ENCODE peak calls at places on chromosomes 4 and X, in eight cellular contexts. One of them, this sample, is unnamed.

GRCh38 chrX:97039363-97040029 is 155.8 kb downstream of the RPA4 start:
- DNase-seq in uterus: no peak
- DNase-seq in H54: no peak
- DNase-seq in heart left ventricle: peak; percentile 66
- DNase-seq in sigmoid colon: peak; percentile 57
- DNase-seq in GM12878: peak; percentile 61
- DNase-seq in GM12891: no peak
- DNase-seq in testis: peak; percentile 41
- DNase-seq in this sample: no peak

GRCh38 chrX:123835661-123836371 is 24.0 kb upstream of the XIAP start:
- DNase-seq in uterus: no peak
- DNase-seq in H54: peak; percentile 38
- DNase-seq in heart left ventricle: no peak
- DNase-seq in sigmoid colon: no peak
- DNase-seq in GM12878: no peak
- DNase-seq in GM12891: no peak
- DNase-seq in testis: no peak
- DNase-seq in this sample: no peak

GRCh38 chr4:98566491-98567008 is 91.9 kb downstream of the TSPAN5 start:
- DNase-seq in uterus: no peak
- DNase-seq in H54: no peak
- DNase-seq in heart left ventricle: peak; percentile 34
- DNase-seq in sigmoid colon: peak; percentile 66
- DNase-seq in GM12878: no peak
- DNase-seq in GM12891: no peak
- DNase-seq in testis: no peak
- DNase-seq in this sample: no peak

GRCh38 chrX:36913551-36913950 is 94.6 kb upstream of the FAM47C start:
- DNase-seq in uterus: no peak
- DNase-seq in H54: no peak
- DNase-seq in heart left ventricle: no peak
- DNase-seq in sigmoid colon: no peak
- DNase-seq in GM12878: no peak
- DNase-seq in GM12891: no peak
- DNase-seq in testis: no peak
- DNase-seq in this sample: no peak

GRCh38 chr4:174686826-174687225 is 142.2 kb downstream of the GLRA3 start:
- DNase-seq in uterus: no peak
- DNase-seq in H54: no peak
- DNase-seq in heart left ventricle: no peak
- DNase-seq in sigmoid colon: no peak
- DNase-seq in GM12878: no peak
- DNase-seq in GM12891: no peak
- DNase-seq in testis: no peak
- DNase-seq in this sample: no peak

GRCh38 chr4:94577136-94577535 is 125.4 kb downstream of the PDLIM5 start:
- DNase-seq in uterus: peak; percentile 62
- DNase-seq in H54: no peak
- DNase-seq in heart left ventricle: peak; percentile 64
- DNase-seq in sigmoid colon: peak; percentile 71
- DNase-seq in GM12878: no peak
- DNase-seq in GM12891: no peak
- DNase-seq in testis: peak; percentile 53
- DNase-seq in this sample: no peak

GRCh38 chr4:100062921-100063320 is 112.8 kb upstream of the H2AZ1 start:
- DNase-seq in uterus: no peak
- DNase-seq in H54: no peak
- DNase-seq in heart left ventricle: no peak
- DNase-seq in sigmoid colon: no peak
- DNase-seq in GM12878: no peak
- DNase-seq in GM12891: no peak
- DNase-seq in testis: no peak
- DNase-seq in this sample: no peak

GRCh38 chr4:1244978-1245471 is 3.9 kb downstream of the CTBP1 start:
- DNase-seq in uterus: no peak
- DNase-seq in H54: no peak
- DNase-seq in heart left ventricle: no peak
- DNase-seq in sigmoid colon: no peak
- DNase-seq in GM12878: no peak
- DNase-seq in GM12891: no peak
- DNase-seq in testis: peak; percentile 14
- DNase-seq in this sample: no peak

GRCh38 chr4:109113511-109113910 is 188.9 kb downstream of the COL25A1 start:
- DNase-seq in uterus: no peak
- DNase-seq in H54: no peak
- DNase-seq in heart left ventricle: no peak
- DNase-seq in sigmoid colon: no peak
- DNase-seq in GM12878: no peak
- DNase-seq in GM12891: no peak
- DNase-seq in testis: no peak
- DNase-seq in this sample: no peak

GRCh38 chr4:87529187-87529586 is at the start of gene SPARCL1:
- DNase-seq in uterus: peak; percentile 57
- DNase-seq in H54: no peak
- DNase-seq in heart left ventricle: peak; percentile 37
- DNase-seq in sigmoid colon: peak; percentile 86
- DNase-seq in GM12878: no peak
- DNase-seq in GM12891: no peak
- DNase-seq in testis: peak; percentile 62
- DNase-seq in this sample: no peak

GRCh38 chrX:261167-261857 is 19.9 kb upstream of the PLCXD1 start:
- DNase-seq in uterus: no peak
- DNase-seq in H54: no peak
- DNase-seq in heart left ventricle: no peak
- DNase-seq in sigmoid colon: peak; percentile 57
- DNase-seq in GM12878: no peak
- DNase-seq in GM12891: no peak
- DNase-seq in testis: no peak
- DNase-seq in this sample: no peak

GRCh38 chrX:110383414-110383813 is 24.8 kb downstream of the RTL9 start:
- DNase-seq in uterus: no peak
- DNase-seq in H54: no peak
- DNase-seq in heart left ventricle: no peak
- DNase-seq in sigmoid colon: no peak
- DNase-seq in GM12878: no peak
- DNase-seq in GM12891: no peak
- DNase-seq in testis: no peak
- DNase-seq in this sample: no peak

GRCh38 chr4:126890994-126891393 is 741.8 kb upstream of the INTU start:
- DNase-seq in uterus: no peak
- DNase-seq in H54: no peak
- DNase-seq in heart left ventricle: no peak
- DNase-seq in sigmoid colon: no peak
- DNase-seq in GM12878: no peak
- DNase-seq in GM12891: no peak
- DNase-seq in testis: no peak
- DNase-seq in this sample: no peak

GRCh38 chrX:8738588-8739189 is 6.8 kb upstream of the ANOS1 start:
- DNase-seq in uterus: no peak
- DNase-seq in H54: no peak
- DNase-seq in heart left ventricle: no peak
- DNase-seq in sigmoid colon: no peak
- DNase-seq in GM12878: no peak
- DNase-seq in GM12891: no peak
- DNase-seq in testis: peak; percentile 51
- DNase-seq in this sample: peak; percentile 3

GRCh38 chr4:90025248-90025647 is 101.9 kb upstream of the CCSER1 start:
- DNase-seq in uterus: no peak
- DNase-seq in H54: no peak
- DNase-seq in heart left ventricle: no peak
- DNase-seq in sigmoid colon: no peak
- DNase-seq in GM12878: no peak
- DNase-seq in GM12891: no peak
- DNase-seq in testis: no peak
- DNase-seq in this sample: no peak

GRCh38 chr4:182144621-182145359 is 98.4 kb upstream of the TENM3 start:
- DNase-seq in uterus: peak; percentile 13
- DNase-seq in H54: peak; percentile 20
- DNase-seq in heart left ventricle: no peak
- DNase-seq in sigmoid colon: no peak
- DNase-seq in GM12878: no peak
- DNase-seq in GM12891: peak; percentile 26
- DNase-seq in testis: peak; percentile 23
- DNase-seq in this sample: no peak

GRCh38 chrX:95762716-95763115 is 921.9 kb upstream of the DIAPH2 start:
- DNase-seq in uterus: no peak
- DNase-seq in H54: no peak
- DNase-seq in heart left ventricle: no peak
- DNase-seq in sigmoid colon: no peak
- DNase-seq in GM12878: no peak
- DNase-seq in GM12891: no peak
- DNase-seq in testis: no peak
- DNase-seq in this sample: no peak

GRCh38 chr4:70291341-70291740 is 43.4 kb upstream of the CABS1 start:
- DNase-seq in uterus: no peak
- DNase-seq in H54: no peak
- DNase-seq in heart left ventricle: no peak
- DNase-seq in sigmoid colon: no peak
- DNase-seq in GM12878: no peak
- DNase-seq in GM12891: no peak
- DNase-seq in testis: no peak
- DNase-seq in this sample: no peak

GRCh38 chr4:76059750-76060149 is 14.8 kb upstream of the ART3 start:
- DNase-seq in uterus: no peak
- DNase-seq in H54: no peak
- DNase-seq in heart left ventricle: no peak
- DNase-seq in sigmoid colon: no peak
- DNase-seq in GM12878: no peak
- DNase-seq in GM12891: no peak
- DNase-seq in testis: no peak
- DNase-seq in this sample: no peak

GRCh38 chr4:183721207-183722081 is 62.4 kb downstream of the TRAPPC11 start:
- DNase-seq in uterus: peak; percentile 45
- DNase-seq in H54: no peak
- DNase-seq in heart left ventricle: peak; percentile 82
- DNase-seq in sigmoid colon: no peak
- DNase-seq in GM12878: no peak
- DNase-seq in GM12891: peak; percentile 36
- DNase-seq in testis: peak; percentile 89
- DNase-seq in this sample: peak; percentile 74

GRCh38 chr4:37628977-37629609 is 57.1 kb downstream of the RELL1 start:
- DNase-seq in uterus: peak; percentile 52
- DNase-seq in H54: peak; percentile 49
- DNase-seq in heart left ventricle: no peak
- DNase-seq in sigmoid colon: peak; percentile 77
- DNase-seq in GM12878: no peak
- DNase-seq in GM12891: no peak
- DNase-seq in testis: no peak
- DNase-seq in this sample: peak; percentile 11

GRCh38 chr4:139872274-139872673 is 206.7 kb downstream of the MGST2 start:
- DNase-seq in uterus: no peak
- DNase-seq in H54: peak; percentile 23
- DNase-seq in heart left ventricle: no peak
- DNase-seq in sigmoid colon: no peak
- DNase-seq in GM12878: no peak
- DNase-seq in GM12891: no peak
- DNase-seq in testis: no peak
- DNase-seq in this sample: no peak

GRCh38 chr4:177066746-177067145 is 242.9 kb upstream of the NEIL3 start:
- DNase-seq in uterus: no peak
- DNase-seq in H54: no peak
- DNase-seq in heart left ventricle: no peak
- DNase-seq in sigmoid colon: no peak
- DNase-seq in GM12878: no peak
- DNase-seq in GM12891: no peak
- DNase-seq in testis: no peak
- DNase-seq in this sample: no peak

GRCh38 chr4:108049406-108049805 is 59.7 kb downstream of the HADH start:
- DNase-seq in uterus: no peak
- DNase-seq in H54: no peak
- DNase-seq in heart left ventricle: no peak
- DNase-seq in sigmoid colon: no peak
- DNase-seq in GM12878: no peak
- DNase-seq in GM12891: no peak
- DNase-seq in testis: no peak
- DNase-seq in this sample: no peak

GRCh38 chr4:8163436-8164193 is 5.0 kb upstream of the ABLIM2 start:
- DNase-seq in uterus: no peak
- DNase-seq in H54: no peak
- DNase-seq in heart left ventricle: no peak
- DNase-seq in sigmoid colon: no peak
- DNase-seq in GM12878: no peak
- DNase-seq in GM12891: no peak
- DNase-seq in testis: no peak
- DNase-seq in this sample: no peak
- TF ChIP-seq POLR2A in uterus: no peak
- TF ChIP-seq POLR2A in H54: no peak
- TF ChIP-seq POLR2A in heart left ventricle: no peak
- TF ChIP-seq POLR2A in sigmoid colon: no peak
- TF ChIP-seq POLR2A in GM12878: no peak
- TF ChIP-seq POLR2A in GM12891: no peak
- TF ChIP-seq POLR2A in testis: no peak
- TF ChIP-seq POLR2A in this sample: no peak

DNA sequence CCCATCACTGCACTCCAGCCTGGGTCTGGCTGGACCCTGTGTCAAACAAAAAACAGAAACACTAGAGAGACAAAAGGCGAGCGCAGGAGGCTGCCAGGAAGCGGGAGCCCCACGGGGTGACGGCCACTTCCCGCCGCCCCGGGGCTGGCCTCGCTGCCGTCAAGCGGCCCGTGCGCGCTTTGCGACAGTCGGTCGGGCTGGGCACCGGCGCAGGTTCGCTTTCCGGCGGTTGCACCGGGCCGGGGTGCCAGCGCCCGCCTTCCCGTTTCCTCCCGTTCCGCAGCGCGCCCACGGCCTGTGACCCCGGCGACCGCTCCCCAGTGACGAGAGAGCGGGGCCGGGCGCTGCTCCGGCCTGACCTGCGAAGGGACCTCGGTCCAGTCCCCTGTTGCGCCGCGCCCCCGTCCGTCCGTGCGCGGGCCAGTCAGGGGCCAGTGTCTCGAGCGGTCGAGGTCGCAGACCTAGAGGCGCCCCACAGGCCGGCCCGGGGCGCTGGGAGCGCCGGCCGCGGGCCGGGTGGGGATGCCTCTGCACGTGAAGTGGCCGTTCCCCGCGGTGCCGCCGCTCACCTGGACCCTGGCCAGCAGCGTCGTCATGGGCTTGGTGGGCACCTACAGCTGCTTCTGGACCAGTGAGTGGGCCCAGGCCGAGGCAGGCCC is at the start of gene TAFAZZIN:
- DNase-seq in uterus: peak; percentile 73
- DNase-seq in H54: peak; percentile 48
- DNase-seq in heart left ventricle: peak; percentile 86
- DNase-seq in sigmoid colon: peak; percentile 89
- DNase-seq in GM12878: no peak
- DNase-seq in GM12891: peak; percentile 81
- DNase-seq in testis: peak; percentile 58
- DNase-seq in this sample: peak; percentile 87
- TF ChIP-seq POLR2A in uterus: peak; percentile 71
- TF ChIP-seq POLR2A in H54: peak; percentile 76
- TF ChIP-seq POLR2A in heart left ventricle: no peak
- TF ChIP-seq POLR2A in sigmoid colon: peak; percentile 38
- TF ChIP-seq POLR2A in GM12878: peak; percentile 82
- TF ChIP-seq POLR2A in GM12891: peak; percentile 83
- TF ChIP-seq POLR2A in testis: no peak
- TF ChIP-seq POLR2A in this sample: peak; percentile 90

GRCh38 chrX:74536142-74537010 is 78.0 kb downstream of the RLIM start:
- DNase-seq in uterus: peak; percentile 90
- DNase-seq in H54: peak; percentile 48
- DNase-seq in heart left ventricle: peak; percentile 91
- DNase-seq in sigmoid colon: peak; percentile 96
- DNase-seq in GM12878: no peak
- DNase-seq in GM12891: peak; percentile 46
- DNase-seq in testis: peak; percentile 79
- DNase-seq in this sample: peak; percentile 49
- TF ChIP-seq POLR2A in uterus: peak; percentile 37
- TF ChIP-seq POLR2A in H54: peak; percentile 18
- TF ChIP-seq POLR2A in heart left ventricle: no peak
- TF ChIP-seq POLR2A in sigmoid colon: no peak
- TF ChIP-seq POLR2A in GM12878: no peak
- TF ChIP-seq POLR2A in GM12891: no peak
- TF ChIP-seq POLR2A in testis: no peak
- TF ChIP-seq POLR2A in this sample: no peak

GRCh38 chr4:103099691-103100392 is at the start of gene BDH2:
- DNase-seq in uterus: peak; percentile 41
- DNase-seq in H54: peak; percentile 23
- DNase-seq in heart left ventricle: peak; percentile 39
- DNase-seq in sigmoid colon: peak; percentile 81
- DNase-seq in GM12878: peak; percentile 72
- DNase-seq in GM12891: peak; percentile 43
- DNase-seq in testis: peak; percentile 78
- DNase-seq in this sample: peak; percentile 84
- TF ChIP-seq POLR2A in uterus: peak; percentile 49
- TF ChIP-seq POLR2A in H54: no peak
- TF ChIP-seq POLR2A in heart left ventricle: no peak
- TF ChIP-seq POLR2A in sigmoid colon: peak; percentile 41
- TF ChIP-seq POLR2A in GM12878: peak; percentile 35
- TF ChIP-seq POLR2A in GM12891: peak; percentile 39
- TF ChIP-seq POLR2A in testis: no peak
- TF ChIP-seq POLR2A in this sample: no peak